ENCODE peak calls at places on chromosome 18, in ten cellular contexts. M, R, V, Y, K, P, I, A, D and G are unnamed samples.
A peak's percentile ranks its signal among the peaks of the same experiment; 100 is the strongest.

GRCh38 chr18:36366994-36367839 is 69.7 kb downstream of the FHOD3 start:
- DNase-seq in M (peak; percentile 50), R (no peak), V (no peak), Y (peak; percentile 86), K (no peak), P (no peak), I (no peak), A (no peak), D (no peak), G (no peak)

GRCh38 chr18:1846640-1847039 is 724.7 kb downstream of the METTL4 start:
- DNase-seq in M (peak; percentile 1), R (peak; percentile 34), V (no peak), Y (no peak), K (no peak), P (no peak), I (no peak), A (no peak), D (no peak), G (no peak)

GRCh38 chr18:28657836-28658410 is 481.0 kb upstream of the CDH2 start:
- DNase-seq in M (peak; percentile 8), R (no peak), V (no peak), Y (no peak), K (no peak), P (no peak), I (no peak), A (peak; percentile 43), D (peak; percentile 56), G (no peak)

GRCh38 chr18:34117319-34117718 is 107.4 kb downstream of the NOL4 start:
- DNase-seq in M (no peak), R (no peak), V (no peak), Y (no peak), K (no peak), P (no peak), I (no peak), A (no peak), D (no peak), G (no peak)

GRCh38 chr18:48674198-48674721 is 135.4 kb downstream of the CTIF start:
- DNase-seq in M (peak; percentile 63), R (no peak), V (peak; percentile 9), Y (peak; percentile 64), K (no peak), P (no peak), I (peak; percentile 55), A (peak; percentile 85), D (no peak), G (peak; percentile 47)

GRCh38 chr18:10661333-10661732 is 135.5 kb downstream of the NAPG start:
- DNase-seq in M (peak; percentile 69), R (no peak), V (no peak), Y (no peak), K (no peak), P (no peak), I (no peak), A (peak; percentile 66), D (peak; percentile 90), G (peak; percentile 61)

GRCh38 chr18:27728659-27729058 is 448.3 kb downstream of the CDH2 start:
- DNase-seq in M (no peak), R (no peak), V (no peak), Y (no peak), K (no peak), P (no peak), I (no peak), A (no peak), D (no peak), G (no peak)

GRCh38 chr18:45657357-45658335 is 42.4 kb downstream of the SLC14A2 start:
- DNase-seq in M (no peak), R (no peak), V (no peak), Y (no peak), K (no peak), P (peak; percentile 37), I (no peak), A (no peak), D (no peak), G (peak; percentile 85)

GRCh38 chr18:44098551-44099098 is 582.1 kb upstream of the SETBP1 start:
- DNase-seq in M (peak; percentile 49), R (peak; percentile 24), V (no peak), Y (no peak), K (no peak), P (no peak), I (no peak), A (peak; percentile 70), D (no peak), G (peak; percentile 18)

GRCh38 chr18:49109565-49110251 is 158.9 kb upstream of the SMAD7 start:
- DNase-seq in M (no peak), R (no peak), V (no peak), Y (no peak), K (no peak), P (no peak), I (no peak), A (no peak), D (no peak), G (no peak)

GRCh38 chr18:40852406-40852805 is 1102.6 kb upstream of the PIK3C3 start:
- DNase-seq in M (no peak), R (no peak), V (no peak), Y (no peak), K (no peak), P (no peak), I (no peak), A (no peak), D (no peak), G (no peak)

GRCh38 chr18:36411745-36412168 is 114.2 kb downstream of the FHOD3 start:
- DNase-seq in M (peak; percentile 37), R (no peak), V (no peak), Y (no peak), K (peak; percentile 50), P (no peak), I (no peak), A (peak; percentile 16), D (no peak), G (peak; percentile 56)

GRCh38 chr18:36828157-36828629 is 609 bp downstream of the TPGS2 start:
- DNase-seq in M (peak; percentile 73), R (peak; percentile 12), V (no peak), Y (peak; percentile 68), K (peak; percentile 6), P (peak; percentile 49), I (no peak), A (peak; percentile 60), D (no peak), G (peak; percentile 52)

GRCh38 chr18:55886886-55887285 is 298.9 kb upstream of the TCF4 start:
- DNase-seq in M (no peak), R (no peak), V (no peak), Y (no peak), K (no peak), P (no peak), I (no peak), A (no peak), D (no peak), G (no peak)

GRCh38 chr18:61637905-61638304 is 254.9 kb downstream of the RNF152 start:
- DNase-seq in M (no peak), R (no peak), V (no peak), Y (no peak), K (no peak), P (no peak), I (no peak), A (no peak), D (no peak), G (no peak)

GRCh38 chr18:809985-810642 is 1.9 kb downstream of the YES1 start:
- DNase-seq in M (no peak), R (peak; percentile 80), V (no peak), Y (no peak), K (no peak), P (no peak), I (no peak), A (no peak), D (no peak), G (no peak)

DNA sequence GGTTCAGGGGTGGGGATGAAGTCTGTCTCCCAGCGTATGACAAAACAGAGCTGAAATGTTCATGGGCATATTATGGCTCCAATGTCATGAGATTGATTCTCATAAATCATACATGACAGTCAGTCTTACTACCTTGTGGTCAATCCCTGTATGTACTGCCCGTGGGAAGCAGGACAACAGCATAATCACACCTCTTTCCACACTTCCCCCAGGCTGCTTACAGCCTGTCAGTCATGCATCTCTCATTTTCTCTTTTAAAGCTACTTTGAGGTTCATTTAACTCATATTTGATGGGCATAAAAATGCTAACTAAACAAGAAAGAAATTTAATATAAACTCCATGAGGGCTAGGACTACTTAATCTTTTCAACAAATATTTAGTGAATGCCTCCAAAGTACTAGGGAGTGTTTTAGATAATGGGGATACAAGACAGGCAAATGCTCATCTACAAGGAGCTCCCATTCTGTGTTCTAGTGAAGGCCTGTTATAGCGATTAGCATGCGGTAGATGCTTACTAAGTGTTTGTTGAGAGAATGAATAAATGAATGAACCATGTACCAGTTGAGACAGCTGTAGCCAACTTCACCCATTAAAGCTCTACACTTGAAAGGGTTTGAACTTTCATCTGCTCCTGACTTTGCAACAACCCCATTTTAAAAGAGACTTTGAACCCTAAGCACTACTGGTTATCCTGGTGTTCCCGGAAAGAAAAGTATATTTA is 89.1 kb downstream of the ALPK2 start:
- DNase-seq in M (no peak), R (no peak), V (no peak), Y (no peak), K (no peak), P (no peak), I (no peak), A (no peak), D (no peak), G (no peak)
- TF ChIP-seq CTCF in M (no peak), R (no peak), V (no peak), Y (no peak), K (no peak), P (no peak), I (no peak), A (no peak), D (no peak), G (no peak)

GRCh38 chr18:50315100-50315871 is 27.8 kb upstream of the CXXC1 start:
- DNase-seq in M (no peak), R (peak; percentile 80), V (no peak), Y (no peak), K (no peak), P (no peak), I (no peak), A (no peak), D (no peak), G (no peak)

DNA sequence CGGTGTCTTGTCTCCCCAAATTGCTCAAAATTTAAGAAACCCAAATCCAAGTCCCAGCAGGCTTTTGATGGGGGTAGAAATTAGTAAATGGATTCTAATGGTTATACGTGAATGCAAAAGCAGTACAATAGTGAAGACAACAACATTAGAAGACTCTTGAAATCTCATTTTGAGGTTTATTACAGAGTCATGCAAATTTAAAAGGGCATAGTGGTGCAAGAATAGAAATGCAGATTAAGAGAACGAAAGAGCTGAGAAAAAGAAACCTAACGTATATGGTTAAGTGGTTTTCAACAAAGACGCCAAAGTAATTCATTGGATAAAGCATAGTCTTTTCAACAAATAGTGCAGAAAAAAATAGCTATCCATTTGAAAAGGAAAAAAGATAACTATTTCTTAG is 33.2 kb upstream of the CXXC1 start:
- DNase-seq in M (no peak), R (peak; percentile 42), V (no peak), Y (no peak), K (no peak), P (no peak), I (no peak), A (no peak), D (no peak), G (no peak)
- H3K4me3 ChIP-seq in M (no peak overlapping the region), R (peak overlapping the region; percentile 43), V (no peak overlapping the region), Y (no peak overlapping the region), K (no peak overlapping the region), P (no peak overlapping the region), I (no peak overlapping the region), A (no peak overlapping the region), D (no peak overlapping the region), G (no peak overlapping the region)

GRCh38 chr18:58848685-58849084 is 16.0 kb upstream of the ZNF532 start:
- DNase-seq in M (peak; percentile 70), R (no peak), V (no peak), Y (no peak), K (no peak), P (no peak), I (no peak), A (peak; percentile 53), D (no peak), G (no peak)
- TF ChIP-seq CTCF in M (no peak), R (no peak), V (no peak), Y (no peak), K (no peak), P (no peak), I (no peak), A (no peak), D (no peak), G (no peak)

GRCh38 chr18:5894613-5895299 is 566 bp downstream of the TMEM200C start:
- DNase-seq in M (no peak), R (no peak), V (no peak), Y (peak; percentile 54), K (no peak), P (no peak), I (no peak), A (no peak), D (no peak), G (no peak)
- H3K4me3 ChIP-seq in M (no peak overlapping the region), R (peak overlapping the region; percentile 52), V (peak overlapping the region; percentile 36), Y (peak overlapping the region; percentile 50), K (no peak overlapping the region), P (no peak overlapping the region), I (peak overlapping the region; percentile 51), A (peak overlapping the region; percentile 44), D (peak overlapping the region; percentile 23), G (peak overlapping the region; percentile 41)